ENCODE peak calls at places on chromosomes 7 and 10, in five cellular contexts. D is HepG2, U is psoas muscle, H is body of pancreas, S is upper lobe of right lung. E is an unnamed sample.
A peak's percentile ranks its signal among the peaks of the same experiment; 100 is the strongest.

GRCh38 chr7:151761957-151762356 is 115.0 kb downstream of the PRKAG2 start:
- DNase-seq in D (no peak), U (no peak), H (no peak), S (no peak), E (no peak)

GRCh38 chr7:91683823-91684222 is 196.7 kb downstream of the MTERF1 start:
- DNase-seq in D (no peak), U (no peak), H (no peak), S (no peak), E (no peak)

GRCh38 chr10:74227697-74228424 is 76.8 kb downstream of the ADK start:
- DNase-seq in D (no peak), U (no peak), H (no peak), S (no peak), E (no peak)

GRCh38 chr7:159139639-159140038 is 5.0 kb downstream of the VIPR2 start:
- DNase-seq in D (no peak), U (peak; percentile 32), H (no peak), S (no peak), E (no peak)

GRCh38 chr7:22435720-22436119 is 64.3 kb downstream of the STEAP1B start:
- DNase-seq in D (no peak), U (no peak), H (no peak), S (no peak), E (no peak)

GRCh38 chr7:43649755-43650274 is 66.9 kb downstream of the STK17A start:
- DNase-seq in D (no peak), U (no peak), H (no peak), S (no peak), E (no peak)

GRCh38 chr10:91632671-91633550 is at the start of gene PPP1R3C:
- DNase-seq in D (peak; percentile 87), U (peak; percentile 97), H (peak; percentile 93), S (peak; percentile 90), E (peak; percentile 90)

GRCh38 chr7:120413164-120413563 is 140.2 kb downstream of the KCND2 start:
- DNase-seq in D (no peak), U (no peak), H (no peak), S (no peak), E (no peak)

GRCh38 chr10:119428789-119429188 is 113.7 kb downstream of the RGS10 start:
- DNase-seq in D (no peak), U (peak; percentile 30), H (no peak), S (no peak), E (no peak)

GRCh38 chr7:1255817-1256340 is 23.2 kb downstream of the UNCX start:
- DNase-seq in D (no peak), U (peak; percentile 36), H (no peak), S (no peak), E (no peak)
- H3K27me3 ChIP-seq in D (peaks cover 20% of the 10 kb centered on the region), U (peaks cover 94% of the 10 kb centered on the region), H (no peaks in the 10 kb centered on the region), S (peaks cover 90% of the 10 kb centered on the region), E (peaks cover 100% of the 10 kb centered on the region)

GRCh38 chr7:149202831-149203231 is 7.5 kb downstream of the ZNF282 start:
- DNase-seq in D (no peak), U (peak; percentile 10), H (no peak), S (peak; percentile 61), E (no peak)
- H3K36me3 ChIP-seq in D (peaks cover 82% of the 10 kb centered on the region), U (peaks cover 97% of the 10 kb centered on the region), H (peaks cover 37% of the 10 kb centered on the region), S (peaks cover 86% of the 10 kb centered on the region), E (peaks cover 93% of the 10 kb centered on the region)

GRCh38 chr10:79158004-79158340 is 89.2 kb downstream of the ZMIZ1 start:
- DNase-seq in D (no peak), U (no peak), H (no peak), S (no peak), E (no peak)
- H3K27ac ChIP-seq in D (peak overlapping the region; percentile 67), U (peak overlapping the region; percentile 59), H (peak overlapping the region; percentile 88), S (peak overlapping the region; percentile 71), E (peak overlapping the region; percentile 99)

GRCh38 chr10:92692085-92692671 is 2.4 kb downstream of the HHEX start:
- DNase-seq in D (no peak), U (no peak), H (no peak), S (no peak), E (no peak)

GRCh38 chr10:92689663-92690210 is at the start of gene HHEX:
- DNase-seq in D (peak; percentile 56), U (peak; percentile 67), H (peak; percentile 76), S (peak; percentile 90), E (peak; percentile 61)

GRCh38 chr10:92690211-92691041 is 671 bp downstream of the HHEX start:
- DNase-seq in D (no peak), U (peak; percentile 74), H (peak; percentile 67), S (peak; percentile 87), E (peak; percentile 52)

GRCh38 chr10:92691591-92692084 is 1.9 kb downstream of the HHEX start:
- DNase-seq in D (no peak), U (peak; percentile 73), H (peak; percentile 60), S (peak; percentile 86), E (peak; percentile 68)

GRCh38 chr10:92691042-92691590 is 1.4 kb downstream of the HHEX start:
- DNase-seq in D (no peak), U (no peak), H (peak; percentile 30), S (no peak), E (peak; percentile 32)
- H3K27me3 ChIP-seq in D (no peaks in the 10 kb centered on the region), U (peaks cover 76% of the 10 kb centered on the region), H (no peaks in the 10 kb centered on the region), S (peaks cover 10% of the 10 kb centered on the region), E (peaks cover 89% of the 10 kb centered on the region)

GRCh38 chr10:56357018-56357417 is 4.0 kb downstream of the ZWINT start:
- DNase-seq in D (no peak), U (no peak), H (no peak), S (no peak), E (no peak)
- H3K36me3 ChIP-seq in D (peaks cover 13% of the 10 kb centered on the region), U (no peaks in the 10 kb centered on the region), H (no peaks in the 10 kb centered on the region), S (no peaks in the 10 kb centered on the region), E (no peaks in the 10 kb centered on the region)

DNA sequence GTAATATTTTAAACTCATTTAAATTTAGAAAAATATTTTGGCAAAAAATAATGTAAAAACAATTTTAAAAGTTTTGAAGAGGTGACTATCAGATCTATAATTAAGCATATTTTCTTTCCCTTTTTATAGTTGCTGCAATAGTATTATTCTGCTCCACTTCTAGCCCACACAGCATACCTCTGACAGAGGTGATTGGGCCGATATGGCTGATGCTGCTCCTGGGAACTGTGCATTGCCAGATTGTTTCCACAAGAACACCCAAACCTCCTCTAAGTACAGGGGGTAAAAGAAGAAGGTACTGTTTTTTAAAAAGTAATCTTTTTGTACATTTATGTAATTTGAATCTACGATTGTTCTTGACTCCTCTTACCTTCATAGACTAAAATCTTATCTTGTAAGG is 110.1 kb downstream of the PHTF2 start:
- DNase-seq in D (no peak), U (no peak), H (no peak), S (no peak), E (no peak)
- H3K27ac ChIP-seq in D (no peak overlapping the region), U (no peak overlapping the region), H (no peak overlapping the region), S (no peak overlapping the region), E (no peak overlapping the region)

GRCh38 chr10:126618466-126618865 is 52.0 kb downstream of the C10orf90 start:
- DNase-seq in D (no peak), U (no peak), H (no peak), S (no peak), E (no peak)

GRCh38 chr10:126621836-126622235 is 48.7 kb downstream of the C10orf90 start:
- DNase-seq in D (no peak), U (no peak), H (no peak), S (no peak), E (no peak)

GRCh38 chr10:126617208-126617607 is 53.3 kb downstream of the C10orf90 start:
- DNase-seq in D (no peak), U (no peak), H (no peak), S (no peak), E (no peak)

DNA sequence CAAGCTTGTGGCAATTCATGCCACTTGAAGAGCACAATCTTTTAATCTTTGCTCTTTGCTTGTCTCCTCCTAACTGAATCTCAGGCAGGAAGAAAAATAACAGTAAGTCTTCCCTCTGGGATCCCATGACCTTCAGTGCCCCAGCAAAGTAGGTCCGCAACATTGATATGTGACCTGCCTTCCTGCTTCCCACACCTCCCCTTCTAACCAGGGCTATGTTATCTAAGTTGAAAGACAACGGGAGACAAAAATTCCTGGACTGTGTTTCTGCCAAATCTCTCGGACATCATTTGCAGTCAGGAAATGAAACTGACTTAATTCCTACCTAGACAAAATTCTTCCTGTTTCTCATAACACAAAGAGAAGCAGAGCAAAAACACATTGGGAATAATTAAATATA is 53.8 kb downstream of the C10orf90 start:
- DNase-seq in D (no peak), U (no peak), H (no peak), S (no peak), E (no peak)
- H3K27me3 ChIP-seq in D (no peaks in the 10 kb centered on the region), U (no peaks in the 10 kb centered on the region), H (no peaks in the 10 kb centered on the region), S (no peaks in the 10 kb centered on the region), E (peaks cover 11% of the 10 kb centered on the region)

E was measured in left ventricle myocardium inferior.